ENCODE peak calls at places on chromosomes 7 and 10, in eight cellular contexts. One of them, this sample, is unnamed. For H3K36me3, the result is how much of the 10 kb centered on the place peaks cover.

GRCh38 chr10:27658788-27659187 is 86.8 kb downstream of the MKX start:
- DNase-seq in hepatocyte: no peak
- DNase-seq in ovary: no peak
- DNase-seq in MM.1S: no peak
- DNase-seq in gastrocnemius medialis: no peak
- DNase-seq in tibial artery: no peak
- DNase-seq in uterus: no peak
- DNase-seq in Caco-2: no peak
- DNase-seq in this sample: no peak

GRCh38 chr10:69389827-69390490 is 26.8 kb downstream of the TACR2 start:
- DNase-seq in hepatocyte: no peak
- DNase-seq in ovary: no peak
- DNase-seq in MM.1S: no peak
- DNase-seq in gastrocnemius medialis: no peak
- DNase-seq in tibial artery: no peak
- DNase-seq in uterus: no peak
- DNase-seq in Caco-2: no peak
- DNase-seq in this sample: no peak

GRCh38 chr10:49292565-49293207 is 6.3 kb upstream of the C10orf71 start:
- DNase-seq in hepatocyte: no peak
- DNase-seq in ovary: no peak
- DNase-seq in MM.1S: no peak
- DNase-seq in gastrocnemius medialis: no peak
- DNase-seq in tibial artery: peak
- DNase-seq in uterus: no peak
- DNase-seq in Caco-2: no peak
- DNase-seq in this sample: no peak

GRCh38 chr10:46522295-46523118 is 34.0 kb downstream of the GPRIN2 start:
- DNase-seq in hepatocyte: no peak
- DNase-seq in ovary: no peak
- DNase-seq in MM.1S: no peak
- DNase-seq in gastrocnemius medialis: no peak
- DNase-seq in tibial artery: no peak
- DNase-seq in uterus: no peak
- DNase-seq in Caco-2: no peak
- DNase-seq in this sample: no peak

GRCh38 chr10:70135684-70136083 is 3.1 kb upstream of the AIFM2 start:
- DNase-seq in hepatocyte: no peak
- DNase-seq in ovary: no peak
- DNase-seq in MM.1S: no peak
- DNase-seq in gastrocnemius medialis: peak
- DNase-seq in tibial artery: peak
- DNase-seq in uterus: peak
- DNase-seq in Caco-2: no peak
- DNase-seq in this sample: no peak

GRCh38 chr10:55668326-55668922 is 692.6 kb downstream of the ZWINT start:
- DNase-seq in hepatocyte: peak
- DNase-seq in ovary: no peak
- DNase-seq in MM.1S: peak
- DNase-seq in gastrocnemius medialis: no peak
- DNase-seq in tibial artery: no peak
- DNase-seq in uterus: no peak
- DNase-seq in Caco-2: peak
- DNase-seq in this sample: no peak

GRCh38 chr7:70574970-70575799 is 556.8 kb upstream of the GALNT17 start:
- DNase-seq in hepatocyte: peak
- DNase-seq in ovary: no peak
- DNase-seq in MM.1S: no peak
- DNase-seq in gastrocnemius medialis: no peak
- DNase-seq in tibial artery: no peak
- DNase-seq in uterus: no peak
- DNase-seq in Caco-2: no peak
- DNase-seq in this sample: no peak

GRCh38 chr7:50793115-50793946 is 10.6 kb upstream of the GRB10 start:
- DNase-seq in hepatocyte: peak
- DNase-seq in ovary: peak
- DNase-seq in MM.1S: peak
- DNase-seq in gastrocnemius medialis: peak
- DNase-seq in tibial artery: peak
- DNase-seq in uterus: peak
- DNase-seq in Caco-2: peak
- DNase-seq in this sample: no peak

GRCh38 chr7:149741629-149742028 is 31.8 kb downstream of the ZNF467 start:
- DNase-seq in hepatocyte: no peak
- DNase-seq in ovary: no peak
- DNase-seq in MM.1S: peak
- DNase-seq in gastrocnemius medialis: no peak
- DNase-seq in tibial artery: no peak
- DNase-seq in uterus: no peak
- DNase-seq in Caco-2: peak
- DNase-seq in this sample: no peak

GRCh38 chr10:5552376-5553321 is 27.9 kb downstream of the CALML3 start:
- DNase-seq in hepatocyte: no peak
- DNase-seq in ovary: no peak
- DNase-seq in MM.1S: no peak
- DNase-seq in gastrocnemius medialis: no peak
- DNase-seq in tibial artery: peak
- DNase-seq in uterus: no peak
- DNase-seq in Caco-2: no peak
- DNase-seq in this sample: no peak

GRCh38 chr7:106216517-106217088 is 68.2 kb downstream of the NAMPT start:
- DNase-seq in hepatocyte: peak
- DNase-seq in ovary: peak
- DNase-seq in MM.1S: no peak
- DNase-seq in gastrocnemius medialis: peak
- DNase-seq in tibial artery: peak
- DNase-seq in uterus: peak
- DNase-seq in Caco-2: no peak
- DNase-seq in this sample: no peak

GRCh38 chr7:1857487-1858425 is 187.7 kb downstream of the ELFN1 start:
- DNase-seq in hepatocyte: no peak
- DNase-seq in ovary: no peak
- DNase-seq in MM.1S: no peak
- DNase-seq in gastrocnemius medialis: no peak
- DNase-seq in tibial artery: peak
- DNase-seq in uterus: no peak
- DNase-seq in Caco-2: no peak
- DNase-seq in this sample: no peak

GRCh38 chr10:102814873-102815661 is 22.1 kb downstream of the CYP17A1 start:
- DNase-seq in hepatocyte: peak
- DNase-seq in ovary: peak
- DNase-seq in MM.1S: no peak
- DNase-seq in gastrocnemius medialis: peak
- DNase-seq in tibial artery: peak
- DNase-seq in uterus: peak
- DNase-seq in Caco-2: no peak
- DNase-seq in this sample: no peak

GRCh38 chr10:61164458-61165160 is 220.6 kb upstream of the RHOBTB1 start:
- DNase-seq in hepatocyte: peak
- DNase-seq in ovary: no peak
- DNase-seq in MM.1S: no peak
- DNase-seq in gastrocnemius medialis: peak
- DNase-seq in tibial artery: peak
- DNase-seq in uterus: peak
- DNase-seq in Caco-2: peak
- DNase-seq in this sample: no peak

GRCh38 chr10:111707066-111707465 is 476.5 kb downstream of the GPAM start:
- DNase-seq in hepatocyte: no peak
- DNase-seq in ovary: no peak
- DNase-seq in MM.1S: no peak
- DNase-seq in gastrocnemius medialis: no peak
- DNase-seq in tibial artery: no peak
- DNase-seq in uterus: no peak
- DNase-seq in Caco-2: no peak
- DNase-seq in this sample: no peak

GRCh38 chr10:132129431-132129830 is 57.3 kb upstream of the DPYSL4 start:
- DNase-seq in hepatocyte: no peak
- DNase-seq in ovary: no peak
- DNase-seq in MM.1S: no peak
- DNase-seq in gastrocnemius medialis: no peak
- DNase-seq in tibial artery: no peak
- DNase-seq in uterus: no peak
- DNase-seq in Caco-2: peak
- DNase-seq in this sample: no peak

DNA sequence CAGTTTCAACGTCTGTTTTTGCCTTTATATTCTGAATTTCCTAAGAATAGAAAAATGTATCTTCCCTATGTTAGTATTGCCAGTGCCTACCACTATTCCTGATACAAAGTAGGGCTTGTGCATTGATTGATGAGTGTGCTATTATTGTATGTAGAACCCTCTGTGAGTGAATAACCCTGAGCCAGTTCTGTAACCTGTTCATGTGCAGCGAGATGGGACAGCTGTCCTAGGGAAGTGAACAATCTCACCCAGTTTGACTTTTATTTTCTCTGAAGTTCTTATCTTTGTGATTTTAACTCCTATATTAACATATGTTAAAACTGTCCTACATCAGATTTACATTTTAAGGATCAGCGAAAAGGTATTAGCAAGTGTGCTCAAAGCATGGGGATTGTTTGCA is 178.4 kb upstream of the ADO start:
- DNase-seq in hepatocyte: no peak
- DNase-seq in ovary: no peak
- DNase-seq in MM.1S: no peak
- DNase-seq in gastrocnemius medialis: no peak
- DNase-seq in tibial artery: no peak
- DNase-seq in uterus: no peak
- DNase-seq in Caco-2: no peak
- DNase-seq in this sample: no peak
- TF ChIP-seq CTCF in hepatocyte: no peak
- TF ChIP-seq CTCF in ovary: no peak
- TF ChIP-seq CTCF in MM.1S: no peak
- TF ChIP-seq CTCF in gastrocnemius medialis: no peak
- TF ChIP-seq CTCF in tibial artery: no peak
- TF ChIP-seq CTCF in uterus: no peak
- TF ChIP-seq CTCF in Caco-2: no peak
- TF ChIP-seq CTCF in this sample: no peak

DNA sequence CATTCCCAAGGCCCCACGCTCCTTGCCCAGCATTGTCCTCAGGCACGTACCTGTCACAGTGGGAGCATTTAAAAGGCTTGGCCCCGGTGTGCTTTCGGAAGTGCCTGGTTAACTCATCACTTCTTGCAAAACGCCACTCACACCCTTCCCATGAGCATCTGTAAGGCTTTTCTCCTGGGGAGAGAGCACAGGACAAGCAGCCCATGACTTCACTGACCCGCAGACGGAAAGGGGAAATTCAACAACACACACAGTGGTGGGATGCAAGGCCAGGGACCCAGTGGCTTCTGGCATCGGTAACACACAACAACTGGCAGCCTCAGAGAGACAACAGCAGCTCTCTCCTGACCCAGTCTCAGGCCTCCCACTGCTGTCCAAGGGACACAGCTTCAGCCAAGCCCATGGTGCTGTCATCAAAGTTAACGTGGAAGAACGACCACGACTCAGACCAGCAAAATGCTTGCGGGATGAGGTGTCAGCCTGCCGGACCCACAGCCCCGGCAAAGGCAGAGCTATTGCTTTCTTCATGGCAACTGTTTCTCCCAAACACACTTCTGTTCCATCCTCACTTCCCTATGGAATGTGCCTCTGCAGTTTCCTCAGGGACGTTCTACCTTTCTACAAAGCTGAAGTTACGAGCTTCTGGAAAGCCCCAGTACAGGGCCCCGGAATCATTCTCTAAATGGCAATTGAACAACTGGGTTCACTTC is 4.8 kb downstream of the KLF6 start:
- DNase-seq in hepatocyte: no peak
- DNase-seq in ovary: no peak
- DNase-seq in MM.1S: no peak
- DNase-seq in gastrocnemius medialis: no peak
- DNase-seq in tibial artery: no peak
- DNase-seq in uterus: no peak
- DNase-seq in Caco-2: no peak
- DNase-seq in this sample: no peak
- H3K4me3 ChIP-seq in hepatocyte: peak
- H3K4me3 ChIP-seq in ovary: peak
- H3K4me3 ChIP-seq in MM.1S: no peak
- H3K4me3 ChIP-seq in gastrocnemius medialis: peak
- H3K4me3 ChIP-seq in tibial artery: peak
- H3K4me3 ChIP-seq in uterus: peak
- H3K4me3 ChIP-seq in Caco-2: no peak
- H3K4me3 ChIP-seq in this sample: no peak

GRCh38 chr10:79308016-79308415 is 39.3 kb upstream of the PPIF start:
- DNase-seq in hepatocyte: no peak
- DNase-seq in ovary: no peak
- DNase-seq in MM.1S: no peak
- DNase-seq in gastrocnemius medialis: no peak
- DNase-seq in tibial artery: no peak
- DNase-seq in uterus: no peak
- DNase-seq in Caco-2: no peak
- DNase-seq in this sample: no peak

GRCh38 chr10:79311581-79312407 is 35.5 kb upstream of the PPIF start:
- DNase-seq in hepatocyte: no peak
- DNase-seq in ovary: no peak
- DNase-seq in MM.1S: no peak
- DNase-seq in gastrocnemius medialis: no peak
- DNase-seq in tibial artery: no peak
- DNase-seq in uterus: no peak
- DNase-seq in Caco-2: no peak
- DNase-seq in this sample: no peak

GRCh38 chr10:79308969-79309665 is 38.2 kb upstream of the PPIF start:
- DNase-seq in hepatocyte: no peak
- DNase-seq in ovary: no peak
- DNase-seq in MM.1S: no peak
- DNase-seq in gastrocnemius medialis: no peak
- DNase-seq in tibial artery: no peak
- DNase-seq in uterus: no peak
- DNase-seq in Caco-2: no peak
- DNase-seq in this sample: no peak

GRCh38 chr10:79310911-79311573 is 36.2 kb upstream of the PPIF start:
- DNase-seq in hepatocyte: no peak
- DNase-seq in ovary: no peak
- DNase-seq in MM.1S: no peak
- DNase-seq in gastrocnemius medialis: no peak
- DNase-seq in tibial artery: no peak
- DNase-seq in uterus: no peak
- DNase-seq in Caco-2: no peak
- DNase-seq in this sample: no peak

GRCh38 chr10:79310217-79310865 is 36.9 kb upstream of the PPIF start:
- DNase-seq in hepatocyte: no peak
- DNase-seq in ovary: no peak
- DNase-seq in MM.1S: no peak
- DNase-seq in gastrocnemius medialis: no peak
- DNase-seq in tibial artery: no peak
- DNase-seq in uterus: no peak
- DNase-seq in Caco-2: no peak
- DNase-seq in this sample: no peak
- H3K36me3 ChIP-seq in hepatocyte: under half
- H3K36me3 ChIP-seq in ovary: under half
- H3K36me3 ChIP-seq in MM.1S: under half
- H3K36me3 ChIP-seq in gastrocnemius medialis: under half
- H3K36me3 ChIP-seq in tibial artery: under half
- H3K36me3 ChIP-seq in uterus: under half
- H3K36me3 ChIP-seq in Caco-2: under half
- H3K36me3 ChIP-seq in this sample: half or more

DNA sequence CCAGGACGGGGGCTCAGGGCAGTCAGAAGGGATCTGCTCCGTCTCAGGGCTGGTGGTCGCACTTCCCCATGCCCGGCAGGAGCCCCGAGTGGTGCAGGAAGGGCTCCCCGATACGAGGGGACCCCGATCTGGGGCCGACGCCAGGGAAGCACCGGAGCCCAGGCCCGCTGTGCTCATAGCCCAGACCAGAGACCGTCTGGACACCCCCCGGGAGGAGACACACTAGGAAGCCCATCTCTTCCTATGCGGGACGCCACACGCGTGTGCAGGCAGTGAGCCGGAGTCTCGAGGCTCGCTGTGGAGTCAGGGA is 39.7 kb upstream of the PDGFA start:
- DNase-seq in hepatocyte: no peak
- DNase-seq in ovary: no peak
- DNase-seq in MM.1S: no peak
- DNase-seq in gastrocnemius medialis: no peak
- DNase-seq in tibial artery: no peak
- DNase-seq in uterus: no peak
- DNase-seq in Caco-2: no peak
- DNase-seq in this sample: no peak
- TF ChIP-seq CTCF in hepatocyte: no peak
- TF ChIP-seq CTCF in ovary: no peak
- TF ChIP-seq CTCF in MM.1S: no peak
- TF ChIP-seq CTCF in gastrocnemius medialis: no peak
- TF ChIP-seq CTCF in tibial artery: no peak
- TF ChIP-seq CTCF in uterus: no peak
- TF ChIP-seq CTCF in Caco-2: no peak
- TF ChIP-seq CTCF in this sample: no peak